ENCODE peak calls at places on chromosomes 4 and X, in five cellular contexts. One of them, this sample, is unnamed.

GRCh38 chrX:41589634-41590270 is 99.0 kb upstream of the GPR34 start:
- DNase-seq in suprapubic skin: no peak
- DNase-seq in GM23338: no peak
- DNase-seq in SJSA1: peak
- DNase-seq in AG04450: no peak
- DNase-seq in this sample: no peak

GRCh38 chr4:155543126-155543765 is 123.4 kb upstream of the GUCY1A1 start:
- DNase-seq in suprapubic skin: no peak
- DNase-seq in GM23338: no peak
- DNase-seq in SJSA1: peak
- DNase-seq in AG04450: no peak
- DNase-seq in this sample: no peak

GRCh38 chr4:4666693-4667642 is 125.1 kb upstream of the STX18 start:
- DNase-seq in GM23338: peak
- DNase-seq in suprapubic skin: no peak
- DNase-seq in AG04450: no peak
- DNase-seq in SJSA1: no peak
- DNase-seq in this sample: no peak

GRCh38 chrX:132086717-132087116 is 41.1 kb downstream of the FRMD7 start:
- DNase-seq in SJSA1: no peak
- DNase-seq in AG04450: no peak
- DNase-seq in GM23338: no peak
- DNase-seq in suprapubic skin: no peak
- DNase-seq in this sample: no peak

GRCh38 chr4:34362654-34363053 is 1881.7 kb downstream of the ARAP2 start:
- DNase-seq in SJSA1: no peak
- DNase-seq in GM23338: no peak
- DNase-seq in AG04450: no peak
- DNase-seq in suprapubic skin: no peak
- DNase-seq in this sample: no peak

GRCh38 chr4:114041117-114041475 is 61.6 kb upstream of the ARSJ start:
- DNase-seq in suprapubic skin: no peak
- DNase-seq in GM23338: no peak
- DNase-seq in SJSA1: no peak
- DNase-seq in AG04450: peak
- DNase-seq in this sample: no peak

GRCh38 chr4:82643994-82644730 is 82.4 kb upstream of the TMEM150C start:
- DNase-seq in AG04450: no peak
- DNase-seq in GM23338: no peak
- DNase-seq in SJSA1: peak
- DNase-seq in suprapubic skin: no peak
- DNase-seq in this sample: no peak

GRCh38 chrX:40550069-40550468 is 30.7 kb upstream of the ATP6AP2 start:
- DNase-seq in suprapubic skin: no peak
- DNase-seq in SJSA1: no peak
- DNase-seq in GM23338: no peak
- DNase-seq in AG04450: no peak
- DNase-seq in this sample: no peak

GRCh38 chr4:118154643-118155042 is 120.4 kb downstream of the NDST3 start:
- DNase-seq in suprapubic skin: no peak
- DNase-seq in SJSA1: peak
- DNase-seq in GM23338: no peak
- DNase-seq in AG04450: peak
- DNase-seq in this sample: no peak

GRCh38 chr4:75633846-75634245 is 3.5 kb upstream of the CDKL2 start:
- DNase-seq in SJSA1: no peak
- DNase-seq in suprapubic skin: no peak
- DNase-seq in GM23338: no peak
- DNase-seq in AG04450: no peak
- DNase-seq in this sample: no peak

GRCh38 chr4:7073526-7074390 is 5.9 kb upstream of the GRPEL1 start:
- DNase-seq in SJSA1: peak
- DNase-seq in GM23338: peak
- DNase-seq in suprapubic skin: no peak
- DNase-seq in AG04450: no peak
- DNase-seq in this sample: no peak

GRCh38 chrX:100643212-100643611 is 787 bp upstream of the SRPX2 start:
- DNase-seq in GM23338: no peak
- DNase-seq in suprapubic skin: no peak
- DNase-seq in AG04450: no peak
- DNase-seq in SJSA1: no peak
- DNase-seq in this sample: no peak

GRCh38 chr4:186587416-186588018 is 32.1 kb upstream of the MTNR1A start:
- DNase-seq in SJSA1: peak
- DNase-seq in GM23338: peak
- DNase-seq in suprapubic skin: peak
- DNase-seq in AG04450: peak
- DNase-seq in this sample: peak

GRCh38 chrX:78650906-78651437 is 8.2 kb downstream of the RTL3 start:
- DNase-seq in GM23338: peak
- DNase-seq in suprapubic skin: no peak
- DNase-seq in SJSA1: peak
- DNase-seq in AG04450: no peak
- DNase-seq in this sample: no peak

GRCh38 chr4:166535865-166536264 is 662.8 kb downstream of the TLL1 start:
- DNase-seq in suprapubic skin: no peak
- DNase-seq in GM23338: peak
- DNase-seq in AG04450: no peak
- DNase-seq in SJSA1: no peak
- DNase-seq in this sample: no peak

GRCh38 chrX:8345473-8345872 is 119.2 kb upstream of the VCX3B start:
- DNase-seq in SJSA1: no peak
- DNase-seq in suprapubic skin: no peak
- DNase-seq in AG04450: no peak
- DNase-seq in GM23338: no peak
- DNase-seq in this sample: no peak

GRCh38 chr4:151105454-151106032 is 6.1 kb downstream of the RPS3A start:
- DNase-seq in SJSA1: no peak
- DNase-seq in AG04450: no peak
- DNase-seq in GM23338: no peak
- DNase-seq in suprapubic skin: no peak
- DNase-seq in this sample: no peak

GRCh38 chrX:46777971-46778810 is 19.3 kb upstream of the SLC9A7 start:
- DNase-seq in AG04450: no peak
- DNase-seq in suprapubic skin: no peak
- DNase-seq in GM23338: no peak
- DNase-seq in SJSA1: peak
- DNase-seq in this sample: no peak

GRCh38 chrX:15956684-15957083 is 102.1 kb upstream of the AP1S2 start:
- DNase-seq in GM23338: peak
- DNase-seq in SJSA1: peak
- DNase-seq in AG04450: no peak
- DNase-seq in suprapubic skin: no peak
- DNase-seq in this sample: no peak

GRCh38 chrX:500481-501010 is 113.8 kb upstream of the PPP2R3B start:
- DNase-seq in GM23338: no peak
- DNase-seq in SJSA1: no peak
- DNase-seq in AG04450: no peak
- DNase-seq in suprapubic skin: no peak
- DNase-seq in this sample: no peak

GRCh38 chrX:122517781-122518180 is 666.3 kb upstream of the GRIA3 start:
- DNase-seq in GM23338: no peak
- DNase-seq in AG04450: no peak
- DNase-seq in SJSA1: peak
- DNase-seq in suprapubic skin: no peak
- DNase-seq in this sample: no peak

GRCh38 chr4:176709417-176709816 is 83.3 kb downstream of the VEGFC start:
- DNase-seq in AG04450: no peak
- DNase-seq in suprapubic skin: no peak
- DNase-seq in SJSA1: no peak
- DNase-seq in GM23338: no peak
- DNase-seq in this sample: no peak

GRCh38 chr4:3465698-3466671 is 2.9 kb downstream of the DOK7 start:
- DNase-seq in AG04450: no peak
- DNase-seq in suprapubic skin: no peak
- DNase-seq in SJSA1: no peak
- DNase-seq in GM23338: peak
- DNase-seq in this sample: no peak

GRCh38 chrX:112651766-112652165 is 28.0 kb downstream of the LHFPL1 start:
- DNase-seq in SJSA1: no peak
- DNase-seq in AG04450: no peak
- DNase-seq in suprapubic skin: no peak
- DNase-seq in GM23338: no peak
- DNase-seq in this sample: no peak

GRCh38 chr4:5510506-5510905 is 197.9 kb downstream of the EVC2 start:
- DNase-seq in SJSA1: no peak
- DNase-seq in AG04450: no peak
- DNase-seq in GM23338: no peak
- DNase-seq in suprapubic skin: no peak
- DNase-seq in this sample: no peak

GRCh38 chr4:140252144-140252741 is 98.3 kb upstream of the MAML3 start:
- DNase-seq in GM23338: peak
- DNase-seq in suprapubic skin: no peak
- DNase-seq in AG04450: no peak
- DNase-seq in SJSA1: no peak
- DNase-seq in this sample: no peak

GRCh38 chrX:138710866-138711331 is 618 bp downstream of the FGF13 start:
- DNase-seq in GM23338: peak
- DNase-seq in SJSA1: peak
- DNase-seq in AG04450: no peak
- DNase-seq in suprapubic skin: no peak
- DNase-seq in this sample: no peak

GRCh38 chrX:48761674-48762471 is at the start of gene GLOD5:
- DNase-seq in suprapubic skin: no peak
- DNase-seq in AG04450: no peak
- DNase-seq in GM23338: peak
- DNase-seq in SJSA1: no peak
- DNase-seq in this sample: no peak

GRCh38 chr4:152708361-152708760 is 28.6 kb upstream of the TMEM154 start:
- DNase-seq in suprapubic skin: no peak
- DNase-seq in AG04450: no peak
- DNase-seq in SJSA1: no peak
- DNase-seq in GM23338: no peak
- DNase-seq in this sample: no peak

GRCh38 chrX:758917-759316 is 128.3 kb downstream of the SHOX start:
- DNase-seq in AG04450: no peak
- DNase-seq in suprapubic skin: peak
- DNase-seq in GM23338: no peak
- DNase-seq in SJSA1: no peak
- DNase-seq in this sample: no peak

DNA sequence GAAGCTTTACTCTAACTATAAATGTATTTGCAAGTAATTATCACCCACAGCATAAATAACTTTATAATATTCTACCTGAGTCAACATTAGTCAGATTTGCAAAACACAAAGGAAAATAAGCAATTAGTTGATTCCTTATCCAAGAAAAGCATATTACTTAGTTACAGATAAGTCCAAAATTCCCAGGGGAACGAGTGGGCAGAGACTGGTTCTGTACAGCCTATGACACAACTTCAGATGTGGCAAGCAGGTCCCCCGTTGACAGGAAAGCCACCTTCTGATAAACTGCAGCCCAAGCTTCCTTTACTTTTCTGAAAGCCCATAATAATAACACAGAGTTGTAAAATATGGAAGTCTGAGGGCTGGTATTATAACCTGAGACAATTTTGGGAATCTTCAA is 62.4 kb upstream of the NDP start:
- DNase-seq in GM23338: no peak
- DNase-seq in suprapubic skin: no peak
- DNase-seq in SJSA1: no peak
- DNase-seq in AG04450: no peak
- DNase-seq in this sample: no peak
- H3K27ac ChIP-seq in GM23338: no peak
- H3K27ac ChIP-seq in suprapubic skin: no peak
- H3K27ac ChIP-seq in SJSA1: no peak
- H3K27ac ChIP-seq in AG04450: no peak
- H3K27ac ChIP-seq in this sample: no peak

GRCh38 chr4:14912426-14912825 is 89.9 kb upstream of the CPEB2 start:
- DNase-seq in SJSA1: no peak
- DNase-seq in suprapubic skin: no peak
- DNase-seq in GM23338: no peak
- DNase-seq in AG04450: no peak
- DNase-seq in this sample: no peak

GRCh38 chr4:14908635-14909034 is 93.6 kb upstream of the CPEB2 start:
- DNase-seq in GM23338: no peak
- DNase-seq in AG04450: no peak
- DNase-seq in suprapubic skin: no peak
- DNase-seq in SJSA1: no peak
- DNase-seq in this sample: no peak

GRCh38 chr4:14906805-14907204 is 95.5 kb upstream of the CPEB2 start:
- DNase-seq in GM23338: no peak
- DNase-seq in SJSA1: no peak
- DNase-seq in suprapubic skin: no peak
- DNase-seq in AG04450: no peak
- DNase-seq in this sample: no peak

GRCh38 chr4:14915018-14915417 is 87.3 kb upstream of the CPEB2 start:
- DNase-seq in AG04450: no peak
- DNase-seq in suprapubic skin: no peak
- DNase-seq in GM23338: no peak
- DNase-seq in SJSA1: no peak
- DNase-seq in this sample: no peak

DNA sequence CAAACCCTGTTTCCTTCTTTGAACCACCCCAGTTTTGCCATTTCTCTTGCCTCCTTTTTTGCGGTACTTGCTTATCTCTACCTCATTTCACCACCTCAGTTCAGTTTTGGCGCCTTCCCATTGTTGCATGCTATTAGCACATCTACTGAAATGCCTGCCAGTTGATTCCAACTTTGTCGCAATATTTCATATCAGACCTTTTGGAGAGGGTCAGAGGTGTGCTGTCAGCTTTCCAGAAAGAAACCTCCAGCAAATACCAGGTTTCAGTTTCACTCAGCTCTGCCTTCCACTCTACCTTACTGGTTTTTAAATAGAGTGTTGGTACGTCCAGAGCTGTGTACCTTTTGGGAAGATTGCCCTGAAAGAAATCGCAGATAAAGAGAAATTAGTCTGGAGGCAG is 91.9 kb upstream of the CPEB2 start:
- DNase-seq in suprapubic skin: no peak
- DNase-seq in SJSA1: no peak
- DNase-seq in GM23338: no peak
- DNase-seq in AG04450: no peak
- DNase-seq in this sample: no peak
- H3K27ac ChIP-seq in suprapubic skin: no peak
- H3K27ac ChIP-seq in SJSA1: no peak
- H3K27ac ChIP-seq in GM23338: no peak
- H3K27ac ChIP-seq in AG04450: no peak
- H3K27ac ChIP-seq in this sample: no peak

GRCh38 chr4:115334736-115335411 is 221.5 kb upstream of the NDST4 start:
- DNase-seq in suprapubic skin: no peak
- DNase-seq in AG04450: no peak
- DNase-seq in GM23338: no peak
- DNase-seq in SJSA1: no peak
- DNase-seq in this sample: no peak
- H3K27ac ChIP-seq in suprapubic skin: no peak
- H3K27ac ChIP-seq in AG04450: no peak
- H3K27ac ChIP-seq in GM23338: no peak
- H3K27ac ChIP-seq in SJSA1: no peak
- H3K27ac ChIP-seq in this sample: no peak

DNA sequence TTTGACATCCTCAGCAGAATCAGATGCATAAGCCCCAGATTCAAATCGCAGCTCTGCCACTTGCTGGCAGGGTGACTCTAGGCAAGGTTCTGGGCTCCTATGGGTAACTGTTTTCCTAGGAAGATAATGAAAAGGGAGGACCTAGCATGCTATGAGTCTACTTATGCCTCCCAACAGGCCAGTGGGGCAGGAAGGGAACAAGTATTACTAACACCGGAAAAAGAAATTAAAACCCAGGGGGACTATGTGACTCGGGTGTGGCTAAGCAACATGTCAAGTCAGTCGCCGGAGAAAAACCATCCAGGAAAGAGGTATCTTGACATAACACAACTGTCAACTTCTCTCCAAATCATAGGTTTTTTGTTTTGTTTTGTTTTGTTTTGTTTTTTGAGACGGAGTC is 45.6 kb upstream of the RBPJ start:
- DNase-seq in GM23338: no peak
- DNase-seq in AG04450: no peak
- DNase-seq in SJSA1: no peak
- DNase-seq in suprapubic skin: no peak
- DNase-seq in this sample: no peak
- H3K27ac ChIP-seq in GM23338: no peak
- H3K27ac ChIP-seq in AG04450: no peak
- H3K27ac ChIP-seq in SJSA1: no peak
- H3K27ac ChIP-seq in suprapubic skin: no peak
- H3K27ac ChIP-seq in this sample: no peak

This sample was measured in substantia nigra.